ENCODE peak calls at places on chromosomes 3 and 15, in four cellular contexts. J is stimulated activated CD8-positive, alpha-beta memory T cell treated with anti-CD3 and anti-CD28 coated beads, Interleukin-4, amount 100 ng/mL, for 48 hours; Q is upper lobe of right lung; Y is cardiac muscle cell. N is an unnamed sample.

GRCh38 chr3:31959951-31960792 is 20.9 kb downstream of the OSBPL10 start:
- DNase-seq in J (no peak), Q (no peak), Y (no peak), N (no peak)

GRCh38 chr3:67292356-67293225 is 294.5 kb downstream of the KBTBD8 start:
- DNase-seq in J (no peak), Q (no peak), Y (no peak), N (no peak)

GRCh38 chr3:141710121-141710520 is 28.0 kb upstream of the RNF7 start:
- DNase-seq in J (no peak), Q (no peak), Y (no peak), N (no peak)

GRCh38 chr3:40249168-40249567 is 60.3 kb upstream of the EIF1B start:
- DNase-seq in J (no peak), Q (no peak), Y (no peak), N (no peak)

GRCh38 chr3:171862993-171863521 is 19.9 kb downstream of the TMEM212 start:
- DNase-seq in J (no peak), Q (no peak), Y (no peak), N (no peak)

GRCh38 chr3:127448161-127448561 is 142.4 kb downstream of the TPRA1 start:
- DNase-seq in J (no peak), Q (peak), Y (no peak), N (peak)

GRCh38 chr15:96888764-96889163 is 558.3 kb downstream of the NR2F2 start:
- DNase-seq in J (no peak), Q (no peak), Y (no peak), N (no peak)

GRCh38 chr3:17852217-17852616 is 109.8 kb upstream of the TBC1D5 start:
- DNase-seq in J (no peak), Q (no peak), Y (no peak), N (no peak)

GRCh38 chr15:81166949-81167816 is 29.5 kb upstream of the IL16 start:
- DNase-seq in J (no peak), Q (no peak), Y (no peak), N (no peak)

GRCh38 chr3:15673536-15673935 is 72.0 kb downstream of the BTD start:
- DNase-seq in J (no peak), Q (no peak), Y (no peak), N (no peak)

N was measured in chondrocyte.